ENCODE peak calls at places on chromosomes 1 and 21, in nine cellular contexts. I, M, O, R, T, V, N, W and Y are unnamed samples.

GRCh38 chr1:183753464-183753891 is 51.4 kb upstream of the RGL1 start:
- DNase-seq in I (no peak), M (no peak), O (peak; percentile 43), R (no peak), T (peak; percentile 43), V (no peak), N (no peak), W (no peak), Y (no peak)

GRCh38 chr21:29125199-29125598 is 5.2 kb upstream of the MAP3K7CL start:
- DNase-seq in I (peak; percentile 56), M (no peak), O (no peak), R (peak; percentile 67), T (no peak), V (no peak), N (no peak), W (no peak), Y (no peak)

GRCh38 chr1:31383967-31384366 is 11.1 kb upstream of the FABP3 start:
- DNase-seq in I (no peak), M (no peak), O (no peak), R (no peak), T (no peak), V (no peak), N (no peak), W (no peak), Y (no peak)

GRCh38 chr1:231072502-231072901 is 32.4 kb upstream of the FAM89A start:
- DNase-seq in I (no peak), M (no peak), O (no peak), R (no peak), T (no peak), V (no peak), N (no peak), W (no peak), Y (no peak)

GRCh38 chr1:176141449-176141848 is 65.6 kb downstream of the COP1 start:
- DNase-seq in I (no peak), M (no peak), O (no peak), R (no peak), T (no peak), V (no peak), N (no peak), W (no peak), Y (no peak)

GRCh38 chr1:156448134-156448967 is 52.2 kb downstream of the MEF2D start:
- DNase-seq in I (no peak), M (peak; percentile 22), O (no peak), R (no peak), T (no peak), V (no peak), N (peak; percentile 32), W (peak; percentile 52), Y (no peak)

GRCh38 chr1:63789856-63790605 is 16.2 kb downstream of the ROR1 start:
- DNase-seq in I (no peak), M (no peak), O (no peak), R (no peak), T (no peak), V (no peak), N (no peak), W (peak; percentile 62), Y (no peak)

GRCh38 chr21:35603471-35603870 is 456.9 kb downstream of the SETD4 start:
- DNase-seq in I (no peak), M (peak; percentile 43), O (no peak), R (no peak), T (no peak), V (no peak), N (no peak), W (peak; percentile 67), Y (no peak)

GRCh38 chr1:155307247-155307740 is 1.4 kb upstream of the FDPS start:
- DNase-seq in I (peak; percentile 79), M (no peak), O (peak; percentile 85), R (no peak), T (peak; percentile 77), V (no peak), N (no peak), W (peak; percentile 85), Y (no peak)

GRCh38 chr1:155304558-155305063 is 3.4 kb upstream of the PKLR start:
- DNase-seq in I (no peak), M (peak; percentile 39), O (peak; percentile 65), R (no peak), T (no peak), V (no peak), N (no peak), W (no peak), Y (no peak)

GRCh38 chr1:155305881-155306391 is 2.7 kb upstream of the FDPS start:
- DNase-seq in I (no peak), M (peak; percentile 84), O (peak; percentile 30), R (no peak), T (peak; percentile 40), V (no peak), N (no peak), W (no peak), Y (no peak)

GRCh38 chr1:155309423-155310021 is 856 bp downstream of the FDPS start:
- DNase-seq in I (peak; percentile 32), M (peak; percentile 72), O (no peak), R (no peak), T (no peak), V (no peak), N (peak; percentile 63), W (no peak), Y (no peak)

DNA sequence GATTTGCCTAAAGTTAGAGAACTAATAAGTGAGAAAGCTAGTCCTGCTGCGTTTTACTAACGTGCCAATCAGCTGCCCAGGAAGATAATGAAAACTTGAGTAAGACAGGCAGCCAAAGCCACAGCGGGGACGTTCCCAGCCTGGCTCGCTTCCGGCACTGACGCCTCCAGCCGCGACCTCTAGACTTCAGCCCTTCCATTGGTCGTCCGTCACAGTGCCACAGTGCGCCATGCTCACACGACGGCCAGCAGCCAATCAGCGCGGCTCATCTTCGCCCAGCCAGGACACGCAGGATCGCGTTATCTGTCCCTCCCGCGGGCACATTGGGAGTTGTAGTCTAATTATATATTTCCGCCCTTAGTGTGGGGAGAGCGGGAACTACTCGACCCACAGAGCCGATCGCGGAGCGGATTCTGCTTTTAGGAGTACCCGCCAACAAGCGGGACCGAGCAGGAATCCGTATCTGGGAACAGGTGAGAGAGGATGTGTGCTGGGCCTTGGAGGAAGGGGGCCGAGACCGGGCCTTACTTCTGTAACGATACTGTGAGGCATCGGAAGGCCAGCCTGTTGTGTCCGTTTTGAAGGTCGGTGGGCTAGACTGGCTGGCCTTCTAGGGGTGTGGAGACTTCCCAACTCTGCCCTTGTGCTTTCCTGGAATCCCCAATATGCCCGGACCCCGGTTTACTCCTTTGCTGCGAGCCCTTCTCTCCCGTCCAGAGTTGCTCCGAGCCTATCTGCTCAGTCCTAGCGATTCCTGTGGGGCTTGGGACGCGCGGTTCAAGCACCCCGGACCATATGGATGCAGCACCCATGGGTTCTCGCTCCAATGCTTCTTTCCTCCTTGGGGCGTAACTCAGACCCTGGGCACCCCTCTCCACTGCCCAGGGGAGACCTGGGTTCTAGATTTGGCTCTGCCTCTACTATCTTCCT is at the start of gene FDPS:
- DNase-seq in I (peak; percentile 99), M (peak; percentile 99), O (peak; percentile 97), R (peak; percentile 98), T (peak; percentile 99), V (peak; percentile 97), N (peak; percentile 97), W (peak; percentile 99), Y (peak; percentile 97)
- TF ChIP-seq CTCF in I (no peak), M (no peak), O (no peak), R (no peak), T (no peak), V (peak; percentile 7), N (no peak), W (no peak), Y (no peak)

DNA sequence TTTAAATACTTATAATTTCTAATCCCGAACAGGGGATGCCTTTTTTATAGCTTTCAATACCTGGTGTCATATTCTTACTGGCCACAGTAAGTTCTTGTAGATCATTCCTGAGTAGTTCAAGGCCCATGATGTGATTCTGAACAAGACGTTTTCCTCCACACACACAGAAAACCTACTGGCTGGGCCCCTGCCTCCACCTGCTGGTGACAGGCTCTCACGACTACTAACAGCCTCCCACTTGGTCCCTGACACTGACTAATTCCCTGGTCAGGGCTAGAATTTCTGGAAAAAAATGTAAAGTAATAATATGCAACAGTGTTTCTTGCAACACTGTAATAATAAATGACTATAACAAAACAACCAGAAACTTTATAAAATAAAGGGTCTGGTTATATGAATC is 50.4 kb upstream of the RIPK4 start:
- DNase-seq in I (peak; percentile 79), M (peak; percentile 98), O (peak; percentile 44), R (no peak), T (peak; percentile 55), V (no peak), N (peak; percentile 70), W (peak; percentile 77), Y (peak; percentile 42)
- TF ChIP-seq CTCF in I (peak; percentile 85), M (peak; percentile 90), O (peak; percentile 76), R (peak; percentile 68), T (peak; percentile 67), V (peak; percentile 86), N (peak; percentile 81), W (peak; percentile 72), Y (peak; percentile 94)

GRCh38 chr1:200095057-200095577 is 67.6 kb downstream of the NR5A2 start:
- DNase-seq in I (no peak), M (no peak), O (no peak), R (no peak), T (no peak), V (no peak), N (no peak), W (no peak), Y (no peak)

DNA sequence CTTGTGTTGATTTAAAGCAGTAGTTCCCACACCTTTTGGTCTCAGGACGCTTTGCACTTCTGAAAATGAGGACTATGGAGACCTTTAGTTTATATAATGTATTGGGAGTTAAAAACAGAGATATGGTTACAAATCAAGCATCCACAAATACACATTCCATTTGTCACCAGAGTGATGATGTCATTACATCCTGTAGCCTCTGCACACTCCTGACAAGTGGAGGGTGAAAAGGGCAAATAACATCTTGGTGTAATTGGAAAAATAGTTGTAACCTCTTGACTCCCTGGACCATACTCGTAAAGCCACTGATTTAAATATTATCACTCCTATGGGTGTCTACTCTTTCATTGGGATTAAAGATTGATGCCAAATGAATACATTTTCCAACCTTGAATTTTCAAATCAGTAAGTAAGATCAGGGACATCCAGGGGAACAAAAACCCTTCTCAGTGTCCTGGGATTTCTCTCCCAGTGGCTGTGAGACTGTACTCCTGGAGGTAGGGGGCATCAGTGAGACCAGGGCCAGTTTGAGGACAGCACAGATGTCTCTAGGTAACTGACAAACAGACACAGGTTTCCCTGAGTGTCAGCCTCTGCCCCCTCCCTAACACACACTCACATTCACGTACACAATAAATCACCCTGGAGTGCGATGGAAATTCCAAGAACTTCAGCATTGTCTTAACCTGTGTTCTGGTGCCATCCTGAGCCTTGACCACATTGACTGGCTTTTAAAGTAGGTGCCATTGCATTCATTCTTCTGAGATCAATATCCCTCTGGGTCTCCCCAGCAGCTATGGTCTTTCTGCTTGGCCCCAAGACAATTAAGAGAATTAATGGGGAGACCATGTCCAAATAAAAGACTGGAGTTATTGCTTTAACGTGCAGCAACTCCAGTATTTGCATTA is 63.0 kb downstream of the NR5A2 start:
- DNase-seq in I (peak; percentile 16), M (no peak), O (peak; percentile 15), R (no peak), T (no peak), V (no peak), N (no peak), W (peak; percentile 74), Y (peak; percentile 4)
- TF ChIP-seq CTCF in I (peak; percentile 63), M (no peak), O (peak; percentile 43), R (peak; percentile 39), T (peak; percentile 15), V (peak; percentile 66), N (peak; percentile 24), W (peak; percentile 78), Y (peak; percentile 40)

DNA sequence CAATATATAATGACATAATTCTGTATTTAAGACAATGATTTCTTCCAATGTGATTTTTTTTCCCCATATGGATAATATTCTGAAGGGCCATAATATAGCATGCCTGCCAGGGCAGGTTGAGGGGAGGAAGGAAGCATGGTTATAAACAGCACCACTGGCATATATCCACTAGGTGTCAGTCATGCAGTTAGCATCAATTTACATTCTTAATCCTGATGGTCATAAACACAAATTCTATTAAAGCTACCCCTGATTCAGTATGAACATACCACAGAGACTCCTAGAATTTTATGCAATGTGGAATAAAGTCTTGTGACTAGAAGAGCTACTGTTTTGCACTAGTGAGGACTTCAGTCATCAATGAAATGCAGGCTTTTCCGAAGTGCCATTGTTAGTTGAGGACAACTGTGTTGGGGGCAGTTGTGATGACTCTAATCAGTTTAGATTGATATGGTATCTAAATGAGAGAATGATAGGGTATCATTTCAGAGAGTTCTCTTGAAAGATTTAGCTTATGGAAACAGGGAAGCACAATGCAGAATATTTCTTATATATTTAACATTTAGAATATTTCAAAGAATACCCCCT is 342.7 kb upstream of the NR5A2 start:
- DNase-seq in I (peak; percentile 62), M (peak; percentile 77), O (peak; percentile 25), R (peak; percentile 15), T (peak; percentile 62), V (no peak), N (peak; percentile 70), W (peak; percentile 70), Y (peak; percentile 76)
- TF ChIP-seq CTCF in I (peak; percentile 93), M (peak; percentile 81), O (peak; percentile 77), R (peak; percentile 72), T (peak; percentile 80), V (peak; percentile 56), N (peak; percentile 88), W (peak; percentile 90), Y (peak; percentile 78)